ENCODE peak calls at places on chromosomes 2 and 18, in four cellular contexts. One of them, this sample, is unnamed.

GRCh38 chr2:20930928-20931327 is 108.0 kb upstream of the LDAH start:
- DNase-seq in nephron progenitor cell: no peak
- DNase-seq in NCI-H187: no peak
- DNase-seq in AG09309: no peak
- DNase-seq in this sample: no peak

GRCh38 chr18:75211002-75211621 is 515 bp downstream of the TSHZ1 start:
- DNase-seq in nephron progenitor cell: peak
- DNase-seq in NCI-H187: no peak
- DNase-seq in AG09309: no peak
- DNase-seq in this sample: no peak

GRCh38 chr2:218026244-218026643 is 23.4 kb upstream of the TNS1 start:
- DNase-seq in nephron progenitor cell: no peak
- DNase-seq in NCI-H187: no peak
- DNase-seq in AG09309: no peak
- DNase-seq in this sample: no peak

GRCh38 chr18:433960-434359 is 66.5 kb downstream of the COLEC12 start:
- DNase-seq in nephron progenitor cell: no peak
- DNase-seq in NCI-H187: no peak
- DNase-seq in AG09309: no peak
- DNase-seq in this sample: no peak

GRCh38 chr18:23689031-23689615 is at the start of gene LAMA3:
- DNase-seq in nephron progenitor cell: peak
- DNase-seq in NCI-H187: no peak
- DNase-seq in AG09309: no peak
- DNase-seq in this sample: no peak

GRCh38 chr18:54444309-54444914 is 86.7 kb downstream of the C18orf54 start:
- DNase-seq in nephron progenitor cell: peak
- DNase-seq in NCI-H187: peak
- DNase-seq in AG09309: peak
- DNase-seq in this sample: no peak

GRCh38 chr2:75157435-75157834 is 41.9 kb downstream of the TACR1 start:
- DNase-seq in nephron progenitor cell: no peak
- DNase-seq in NCI-H187: no peak
- DNase-seq in AG09309: no peak
- DNase-seq in this sample: no peak

GRCh38 chr2:207039225-207039624 is 99.9 kb downstream of the CPO start:
- DNase-seq in nephron progenitor cell: no peak
- DNase-seq in NCI-H187: no peak
- DNase-seq in AG09309: no peak
- DNase-seq in this sample: no peak

GRCh38 chr2:74424139-74424992 is 2.8 kb downstream of the WDR54 start:
- DNase-seq in nephron progenitor cell: no peak
- DNase-seq in NCI-H187: no peak
- DNase-seq in AG09309: no peak
- DNase-seq in this sample: no peak

GRCh38 chr2:105581568-105581944 is 163.2 kb upstream of the NCK2 start:
- DNase-seq in nephron progenitor cell: no peak
- DNase-seq in NCI-H187: no peak
- DNase-seq in AG09309: no peak
- DNase-seq in this sample: no peak

GRCh38 chr2:162174778-162175177 is 22.7 kb upstream of the GCG start:
- DNase-seq in nephron progenitor cell: no peak
- DNase-seq in NCI-H187: no peak
- DNase-seq in AG09309: no peak
- DNase-seq in this sample: no peak

GRCh38 chr2:11389551-11390528 is 45.4 kb upstream of the ROCK2 start:
- DNase-seq in nephron progenitor cell: no peak
- DNase-seq in NCI-H187: no peak
- DNase-seq in AG09309: no peak
- DNase-seq in this sample: no peak

GRCh38 chr2:205405194-205405593 is 277.1 kb upstream of the NRP2 start:
- DNase-seq in nephron progenitor cell: no peak
- DNase-seq in NCI-H187: no peak
- DNase-seq in AG09309: no peak
- DNase-seq in this sample: no peak

GRCh38 chr2:29035346-29035745 is 39.0 kb downstream of the PCARE start:
- DNase-seq in nephron progenitor cell: no peak
- DNase-seq in NCI-H187: no peak
- DNase-seq in AG09309: no peak
- DNase-seq in this sample: no peak

GRCh38 chr2:166539340-166540162 is 45.5 kb upstream of the SCN7A start:
- DNase-seq in nephron progenitor cell: peak
- DNase-seq in NCI-H187: peak
- DNase-seq in AG09309: peak
- DNase-seq in this sample: no peak

GRCh38 chr2:102439065-102439695 is 16.2 kb downstream of the IL18RAP start:
- DNase-seq in nephron progenitor cell: no peak
- DNase-seq in NCI-H187: no peak
- DNase-seq in AG09309: no peak
- DNase-seq in this sample: no peak

GRCh38 chr2:17271401-17271800 is 246.8 kb downstream of the RAD51AP2 start:
- DNase-seq in nephron progenitor cell: no peak
- DNase-seq in NCI-H187: no peak
- DNase-seq in AG09309: peak
- DNase-seq in this sample: no peak

GRCh38 chr18:25180974-25181373 is 171.0 kb downstream of the ZNF521 start:
- DNase-seq in nephron progenitor cell: peak
- DNase-seq in NCI-H187: no peak
- DNase-seq in AG09309: no peak
- DNase-seq in this sample: no peak

GRCh38 chr18:25560369-25560768 is 208.4 kb upstream of the ZNF521 start:
- DNase-seq in nephron progenitor cell: no peak
- DNase-seq in NCI-H187: no peak
- DNase-seq in AG09309: no peak
- DNase-seq in this sample: no peak

GRCh38 chr2:167862787-167863186 is 384.6 kb downstream of the STK39 start:
- DNase-seq in nephron progenitor cell: no peak
- DNase-seq in NCI-H187: no peak
- DNase-seq in AG09309: no peak
- DNase-seq in this sample: no peak

GRCh38 chr2:48733067-48733503 is 22.4 kb downstream of the LHCGR start:
- DNase-seq in nephron progenitor cell: peak
- DNase-seq in NCI-H187: peak
- DNase-seq in AG09309: no peak
- DNase-seq in this sample: no peak

GRCh38 chr2:110979834-110980612 is 140.7 kb upstream of the BCL2L11 start:
- DNase-seq in nephron progenitor cell: no peak
- DNase-seq in NCI-H187: peak
- DNase-seq in AG09309: no peak
- DNase-seq in this sample: no peak

GRCh38 chr2:46036929-46037328 is 260.3 kb upstream of the EPAS1 start:
- DNase-seq in nephron progenitor cell: no peak
- DNase-seq in NCI-H187: no peak
- DNase-seq in AG09309: peak
- DNase-seq in this sample: no peak

GRCh38 chr2:24914713-24915112 is 5.3 kb downstream of the ADCY3 start:
- DNase-seq in nephron progenitor cell: no peak
- DNase-seq in NCI-H187: no peak
- DNase-seq in AG09309: no peak
- DNase-seq in this sample: no peak

GRCh38 chr2:190838492-190838910 is 42.1 kb upstream of the GLS start:
- DNase-seq in nephron progenitor cell: no peak
- DNase-seq in NCI-H187: no peak
- DNase-seq in AG09309: no peak
- DNase-seq in this sample: no peak

GRCh38 chr18:61676763-61677434 is 215.9 kb downstream of the RNF152 start:
- DNase-seq in nephron progenitor cell: no peak
- DNase-seq in NCI-H187: no peak
- DNase-seq in AG09309: no peak
- DNase-seq in this sample: no peak

GRCh38 chr2:211766689-211767088 is 771.9 kb downstream of the ERBB4 start:
- DNase-seq in nephron progenitor cell: no peak
- DNase-seq in NCI-H187: no peak
- DNase-seq in AG09309: no peak
- DNase-seq in this sample: no peak

GRCh38 chr2:210210185-210210584 is 15.1 kb downstream of the ACADL start:
- DNase-seq in nephron progenitor cell: no peak
- DNase-seq in NCI-H187: no peak
- DNase-seq in AG09309: no peak
- DNase-seq in this sample: no peak

GRCh38 chr2:138974651-138975050 is 194.5 kb upstream of the NXPH2 start:
- DNase-seq in nephron progenitor cell: no peak
- DNase-seq in NCI-H187: no peak
- DNase-seq in AG09309: no peak
- DNase-seq in this sample: no peak

GRCh38 chr2:169637620-169638019 is 53.5 kb downstream of the PPIG start:
- DNase-seq in nephron progenitor cell: no peak
- DNase-seq in NCI-H187: no peak
- DNase-seq in AG09309: peak
- DNase-seq in this sample: no peak

GRCh38 chr18:74493689-74494088 is 2.5 kb upstream of the CNDP2 start:
- DNase-seq in nephron progenitor cell: peak
- DNase-seq in NCI-H187: no peak
- DNase-seq in AG09309: no peak
- DNase-seq in this sample: peak

GRCh38 chr2:192313773-192314172 is 119.0 kb upstream of the TMEFF2 start:
- DNase-seq in nephron progenitor cell: no peak
- DNase-seq in NCI-H187: no peak
- DNase-seq in AG09309: no peak
- DNase-seq in this sample: no peak

GRCh38 chr2:224630659-224631550 is 45.7 kb upstream of the CUL3 start:
- DNase-seq in nephron progenitor cell: no peak
- DNase-seq in NCI-H187: no peak
- DNase-seq in AG09309: no peak
- DNase-seq in this sample: no peak

GRCh38 chr2:195656859-195657633 is at the start of gene SLC39A10:
- DNase-seq in nephron progenitor cell: peak
- DNase-seq in NCI-H187: peak
- DNase-seq in AG09309: peak
- DNase-seq in this sample: peak

GRCh38 chr2:46306320-46306719 is 9.1 kb downstream of the EPAS1 start:
- DNase-seq in nephron progenitor cell: no peak
- DNase-seq in NCI-H187: no peak
- DNase-seq in AG09309: no peak
- DNase-seq in this sample: no peak

GRCh38 chr2:203973000-203973399 is 36.4 kb downstream of the ICOS start:
- DNase-seq in nephron progenitor cell: no peak
- DNase-seq in NCI-H187: no peak
- DNase-seq in AG09309: no peak
- DNase-seq in this sample: no peak

This sample was measured in T-cell.